ENCODE peak calls at places on chromosomes 13 and 19, in five cellular contexts. One of them, this sample, is unnamed.

GRCh38 chr13:65990684-65991083 is 1239.5 kb downstream of the PCDH9 start:
- DNase-seq in HL-60: no peak
- DNase-seq in H1: no peak
- DNase-seq in prostate gland: no peak
- DNase-seq in spleen: no peak
- DNase-seq in this sample: no peak

GRCh38 chr19:1113278-1113985 is 9.6 kb downstream of the GPX4 start:
- DNase-seq in HL-60: no peak
- DNase-seq in H1: peak; percentile 99
- DNase-seq in prostate gland: peak; percentile 95
- DNase-seq in spleen: peak; percentile 96
- DNase-seq in this sample: peak; percentile 80

GRCh38 chr13:86282450-86282849 is 483.2 kb upstream of the SLITRK6 start:
- DNase-seq in HL-60: no peak
- DNase-seq in H1: no peak
- DNase-seq in prostate gland: no peak
- DNase-seq in spleen: no peak
- DNase-seq in this sample: no peak

GRCh38 chr19:8396563-8397203 is 6.5 kb downstream of the RAB11B start:
- DNase-seq in HL-60: peak; percentile 42
- DNase-seq in H1: peak; percentile 90
- DNase-seq in prostate gland: peak; percentile 54
- DNase-seq in spleen: peak; percentile 87
- DNase-seq in this sample: no peak

GRCh38 chr13:96809366-96810096 is 184.7 kb downstream of the OXGR1 start:
- DNase-seq in HL-60: no peak
- DNase-seq in H1: no peak
- DNase-seq in prostate gland: no peak
- DNase-seq in spleen: no peak
- DNase-seq in this sample: no peak

GRCh38 chr13:106534844-106535551 is 464 bp downstream of the EFNB2 start:
- DNase-seq in HL-60: no peak
- DNase-seq in H1: peak; percentile 76
- DNase-seq in prostate gland: no peak
- DNase-seq in spleen: peak; percentile 87
- DNase-seq in this sample: no peak

GRCh38 chr13:23447927-23448326 is 14.4 kb upstream of the SACS start:
- DNase-seq in HL-60: no peak
- DNase-seq in H1: no peak
- DNase-seq in prostate gland: no peak
- DNase-seq in spleen: no peak
- DNase-seq in this sample: no peak

GRCh38 chr13:73835138-73835721 is 299.0 kb downstream of the KLF12 start:
- DNase-seq in HL-60: peak; percentile 3
- DNase-seq in H1: no peak
- DNase-seq in prostate gland: no peak
- DNase-seq in spleen: no peak
- DNase-seq in this sample: peak; percentile 22

DNA sequence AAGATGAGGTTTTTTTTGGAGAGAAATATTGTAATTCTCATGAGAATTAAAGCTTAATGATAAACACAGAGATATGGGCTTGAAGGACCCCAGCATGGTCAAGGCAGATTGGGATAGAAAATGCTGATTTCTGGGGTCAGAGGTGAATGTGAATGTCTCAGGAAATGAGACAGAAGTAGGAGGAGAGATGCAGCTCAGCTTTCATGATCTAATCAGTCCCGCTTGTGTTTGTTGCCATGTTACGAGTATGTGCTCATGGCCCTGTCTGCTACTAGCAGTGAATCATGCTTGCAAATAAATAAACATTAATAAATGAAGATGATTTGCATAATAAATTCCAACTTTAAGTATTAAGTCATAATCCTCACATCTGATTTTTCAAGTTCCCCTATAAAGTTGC is 23.0 kb upstream of the NDFIP2 start:
- DNase-seq in HL-60: no peak
- DNase-seq in H1: no peak
- DNase-seq in prostate gland: no peak
- DNase-seq in spleen: no peak
- DNase-seq in this sample: no peak
- TF ChIP-seq POLR2AphosphoS5 in HL-60: no peak
- TF ChIP-seq POLR2AphosphoS5 in H1: no peak
- TF ChIP-seq POLR2AphosphoS5 in prostate gland: no peak
- TF ChIP-seq POLR2AphosphoS5 in spleen: no peak
- TF ChIP-seq POLR2AphosphoS5 in this sample: no peak

GRCh38 chr19:54355675-54356074 is 9.1 kb downstream of the LAIR1 start:
- DNase-seq in HL-60: no peak
- DNase-seq in H1: no peak
- DNase-seq in prostate gland: no peak
- DNase-seq in spleen: no peak
- DNase-seq in this sample: no peak

GRCh38 chr19:54357381-54357780 is 7.3 kb downstream of the LAIR1 start:
- DNase-seq in HL-60: no peak
- DNase-seq in H1: no peak
- DNase-seq in prostate gland: no peak
- DNase-seq in spleen: no peak
- DNase-seq in this sample: no peak

GRCh38 chr19:54356444-54357056 is 8.2 kb downstream of the LAIR1 start:
- DNase-seq in HL-60: no peak
- DNase-seq in H1: no peak
- DNase-seq in prostate gland: no peak
- DNase-seq in spleen: no peak
- DNase-seq in this sample: no peak

GRCh38 chr19:54352546-54352945 is 12.2 kb downstream of the LAIR1 start:
- DNase-seq in HL-60: no peak
- DNase-seq in H1: no peak
- DNase-seq in prostate gland: no peak
- DNase-seq in spleen: no peak
- DNase-seq in this sample: no peak

DNA sequence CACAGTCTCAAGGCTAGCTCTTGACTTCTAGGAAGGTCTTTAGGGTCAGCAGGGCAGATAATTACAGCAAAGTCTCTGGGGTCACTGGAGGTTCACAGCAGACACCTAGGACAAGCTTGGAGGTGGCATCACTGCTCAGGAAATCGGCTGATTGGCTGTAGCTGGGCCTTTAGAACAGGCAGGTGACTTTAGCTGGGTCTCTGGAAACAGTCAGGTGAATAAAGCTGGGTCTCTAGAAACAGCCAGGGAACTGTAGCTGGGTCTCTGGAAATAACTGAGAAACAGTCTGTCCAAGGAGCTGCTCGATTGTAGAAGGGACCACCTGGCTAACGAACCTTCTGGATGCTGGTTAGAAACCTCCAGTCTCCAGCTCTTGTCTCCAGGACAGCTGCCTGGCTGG is 10.0 kb downstream of the LAIR1 start:
- DNase-seq in HL-60: no peak
- DNase-seq in H1: no peak
- DNase-seq in prostate gland: no peak
- DNase-seq in spleen: no peak
- DNase-seq in this sample: no peak
- TF ChIP-seq POLR2AphosphoS5 in HL-60: no peak
- TF ChIP-seq POLR2AphosphoS5 in H1: no peak
- TF ChIP-seq POLR2AphosphoS5 in prostate gland: no peak
- TF ChIP-seq POLR2AphosphoS5 in spleen: no peak
- TF ChIP-seq POLR2AphosphoS5 in this sample: no peak

DNA sequence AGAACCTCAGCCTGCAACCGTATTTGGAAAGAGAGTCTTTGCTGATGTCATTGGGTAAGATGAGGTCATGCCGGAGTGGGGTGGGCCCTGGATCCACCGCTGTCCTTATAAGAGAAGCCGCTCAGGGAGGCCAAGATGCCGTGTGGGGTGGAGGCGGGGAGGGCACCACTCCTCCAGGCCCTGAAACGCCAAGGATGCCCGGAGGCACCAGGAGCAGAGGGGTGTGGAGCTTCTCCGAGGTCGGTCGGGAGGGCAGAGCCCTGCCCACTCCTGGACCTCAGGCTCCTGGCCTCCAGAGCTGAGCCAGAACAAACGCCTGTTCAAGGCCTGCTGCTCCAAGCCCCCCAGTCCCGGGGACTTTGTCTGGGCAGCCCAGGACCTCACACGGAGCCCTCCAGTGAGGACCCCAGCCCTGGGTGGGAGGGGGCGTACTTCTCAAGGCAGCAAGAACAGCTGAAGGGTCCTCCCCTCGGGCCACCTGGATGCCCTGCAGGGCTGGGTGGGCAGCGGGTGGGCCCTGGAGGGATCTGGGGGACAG is 29.9 kb downstream of the PIP5K1C start:
- DNase-seq in HL-60: no peak
- DNase-seq in H1: no peak
- DNase-seq in prostate gland: peak; percentile 15
- DNase-seq in spleen: no peak
- DNase-seq in this sample: no peak
- TF ChIP-seq POLR2AphosphoS5 in HL-60: no peak
- TF ChIP-seq POLR2AphosphoS5 in H1: no peak
- TF ChIP-seq POLR2AphosphoS5 in prostate gland: peak; percentile 77
- TF ChIP-seq POLR2AphosphoS5 in spleen: peak; percentile 74
- TF ChIP-seq POLR2AphosphoS5 in this sample: no peak

DNA sequence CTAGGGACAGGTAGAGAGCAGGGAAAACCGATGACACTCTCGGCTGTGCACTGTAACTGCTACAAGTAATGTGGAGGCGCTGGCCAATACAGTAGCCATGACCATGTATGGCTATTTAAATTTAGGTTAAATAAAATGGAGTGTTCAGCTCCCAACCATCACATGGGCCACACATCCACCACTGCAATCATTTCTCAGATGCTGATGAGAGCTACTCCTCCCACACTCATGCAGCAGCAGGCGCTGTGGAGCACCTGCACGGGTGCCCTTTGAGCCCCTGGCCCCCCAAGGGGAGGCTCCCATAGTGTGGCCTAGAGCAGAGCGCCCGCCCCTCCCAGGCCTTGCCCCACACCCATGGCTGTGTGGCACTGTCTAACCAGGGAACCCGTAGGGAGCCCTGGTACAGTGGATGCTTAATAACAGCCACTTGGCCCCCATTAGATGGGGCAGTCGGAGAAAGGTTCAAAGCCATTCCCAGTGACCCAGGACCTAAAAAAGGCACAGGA is 6.0 kb downstream of the ACP4 start:
- DNase-seq in HL-60: no peak
- DNase-seq in H1: no peak
- DNase-seq in prostate gland: no peak
- DNase-seq in spleen: no peak
- DNase-seq in this sample: no peak
- TF ChIP-seq POLR2AphosphoS5 in HL-60: no peak
- TF ChIP-seq POLR2AphosphoS5 in H1: no peak
- TF ChIP-seq POLR2AphosphoS5 in prostate gland: no peak
- TF ChIP-seq POLR2AphosphoS5 in spleen: no peak
- TF ChIP-seq POLR2AphosphoS5 in this sample: no peak

GRCh38 chr19:40803170-40803856 is 4.3 kb downstream of the EGLN2 start:
- DNase-seq in HL-60: no peak
- DNase-seq in H1: no peak
- DNase-seq in prostate gland: no peak
- DNase-seq in spleen: no peak
- DNase-seq in this sample: no peak

GRCh38 chr19:40800997-40801377 is 2.0 kb downstream of the EGLN2 start:
- DNase-seq in HL-60: no peak
- DNase-seq in H1: no peak
- DNase-seq in prostate gland: no peak
- DNase-seq in spleen: peak; percentile 86
- DNase-seq in this sample: no peak

GRCh38 chr19:40803857-40804782 is 5.1 kb downstream of the EGLN2 start:
- DNase-seq in HL-60: no peak
- DNase-seq in H1: no peak
- DNase-seq in prostate gland: peak; percentile 66
- DNase-seq in spleen: peak; percentile 90
- DNase-seq in this sample: no peak

GRCh38 chr19:40801449-40802299 is 2.7 kb downstream of the EGLN2 start:
- DNase-seq in HL-60: no peak
- DNase-seq in H1: no peak
- DNase-seq in prostate gland: no peak
- DNase-seq in spleen: no peak
- DNase-seq in this sample: no peak

DNA sequence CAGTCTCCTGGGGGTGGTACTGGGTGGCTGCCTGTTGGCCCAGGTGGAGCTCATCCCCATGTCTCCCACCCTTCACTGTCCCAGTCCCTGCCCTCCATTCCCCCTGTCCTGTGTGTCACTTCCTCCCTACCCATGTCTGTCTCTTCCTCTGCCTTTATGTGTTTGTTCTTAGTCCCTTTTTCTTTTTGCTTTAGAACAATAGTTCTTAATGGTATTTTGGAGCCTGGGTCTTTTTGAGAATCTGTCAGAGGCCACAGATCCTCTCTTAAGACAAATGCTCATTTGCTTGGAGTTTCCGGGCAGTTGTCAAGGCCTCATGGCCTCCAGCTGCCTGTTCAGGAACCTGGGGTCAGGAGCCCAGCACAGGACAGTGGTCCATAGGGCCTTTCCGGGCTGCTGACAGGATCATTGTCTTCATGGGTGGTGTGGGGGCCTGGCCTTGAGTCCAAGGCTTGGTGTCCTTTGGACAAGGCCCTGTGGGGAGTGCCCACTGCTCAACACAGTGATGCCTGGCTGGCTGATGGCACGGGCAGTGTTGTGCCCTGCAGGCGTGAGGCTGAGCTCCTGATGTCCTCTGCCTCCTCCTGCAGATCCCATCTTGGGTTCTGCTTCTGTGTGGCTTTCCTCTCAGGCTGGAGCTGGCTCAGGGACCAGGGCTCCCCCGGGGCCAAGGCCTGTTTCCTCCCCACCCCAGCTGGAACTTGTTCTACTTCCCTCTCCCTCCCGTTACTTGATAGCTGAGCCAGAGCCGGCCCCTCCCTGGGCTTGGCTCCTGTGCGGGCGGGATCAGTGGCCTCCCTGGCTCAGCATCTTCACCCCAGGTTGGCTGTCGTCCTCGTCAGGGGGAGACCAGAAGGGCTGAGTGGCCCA is 3.5 kb downstream of the EGLN2 start:
- DNase-seq in HL-60: no peak
- DNase-seq in H1: no peak
- DNase-seq in prostate gland: no peak
- DNase-seq in spleen: peak; percentile 87
- DNase-seq in this sample: no peak
- TF ChIP-seq POLR2AphosphoS5 in HL-60: no peak
- TF ChIP-seq POLR2AphosphoS5 in H1: peak; percentile 3
- TF ChIP-seq POLR2AphosphoS5 in prostate gland: peak; percentile 43
- TF ChIP-seq POLR2AphosphoS5 in spleen: peak; percentile 85
- TF ChIP-seq POLR2AphosphoS5 in this sample: no peak

DNA sequence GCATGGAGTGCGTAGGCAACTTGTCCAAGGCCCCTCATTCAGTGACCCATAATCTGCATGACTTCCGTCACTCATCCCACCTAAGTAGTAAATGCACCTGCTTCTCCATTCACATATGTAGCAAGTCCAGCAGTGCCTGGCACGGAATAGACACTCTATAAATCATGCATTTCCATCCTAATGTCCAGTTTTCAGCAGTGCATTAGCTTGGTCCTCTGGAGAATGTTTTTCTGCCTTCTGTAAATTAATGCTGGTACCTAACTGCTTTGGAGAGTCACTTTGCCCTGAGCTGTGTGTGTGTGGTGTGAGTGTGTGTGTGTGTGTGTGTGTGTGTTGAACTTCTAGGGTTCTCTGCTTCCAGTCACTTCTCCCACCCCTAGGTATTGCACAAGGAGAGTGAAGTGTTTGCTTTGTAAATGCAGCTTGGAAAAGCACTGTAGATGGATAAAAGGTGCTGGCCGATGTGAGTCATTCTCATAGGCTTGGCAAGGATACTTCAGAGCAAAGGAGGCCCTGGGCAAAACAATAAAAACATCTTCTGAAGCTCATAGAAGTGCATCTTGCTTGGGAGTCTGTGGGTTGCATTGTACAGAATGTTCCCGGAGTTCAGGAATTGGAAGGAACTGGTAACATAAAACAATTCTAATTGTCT is 181.8 kb downstream of the KATNAL1 start:
- DNase-seq in HL-60: no peak
- DNase-seq in H1: no peak
- DNase-seq in prostate gland: peak; percentile 80
- DNase-seq in spleen: no peak
- DNase-seq in this sample: no peak
- TF ChIP-seq POLR2AphosphoS5 in HL-60: no peak
- TF ChIP-seq POLR2AphosphoS5 in H1: no peak
- TF ChIP-seq POLR2AphosphoS5 in prostate gland: peak; percentile 91
- TF ChIP-seq POLR2AphosphoS5 in spleen: no peak
- TF ChIP-seq POLR2AphosphoS5 in this sample: no peak